ENCODE peak calls at places on chromosomes 16 and 17, in ten cellular contexts. W is germinal center, U is H9, S is left colon, G is keratinocyte, O is Ammon's horn, Z is EH, I is NCI-H187 treated with DMSO at 0.1 percent for 48 hours, M is AG08395, V is adrenal gland. K is an unnamed sample.

GRCh38 chr16:3474136-3474779 is 21.0 kb downstream of the C16orf90 start:
- DNase-seq in W (no peak), U (no peak), S (no peak), G (no peak), O (no peak), Z (no peak), I (no peak), M (no peak), V (peak), K (no peak)

GRCh38 chr17:55023626-55024025 is 55.1 kb downstream of the STXBP4 start:
- DNase-seq in W (no peak), U (no peak), S (no peak), G (no peak), O (no peak), Z (peak), I (no peak), M (no peak), V (no peak), K (no peak)

GRCh38 chr16:28846933-28847273 is 755 bp upstream of the TUFM start:
- DNase-seq in W (no peak), U (no peak), S (no peak), G (no peak), O (peak), Z (peak), I (no peak), M (peak), V (no peak), K (peak)

GRCh38 chr17:4485676-4486646 is 12.7 kb upstream of the SPNS2 start:
- DNase-seq in W (peak), U (no peak), S (peak), G (no peak), O (no peak), Z (no peak), I (no peak), M (no peak), V (no peak), K (no peak)

GRCh38 chr17:82737981-82738877 is 2.8 kb downstream of the FN3K start:
- DNase-seq in W (no peak), U (no peak), S (no peak), G (no peak), O (peak), Z (no peak), I (no peak), M (no peak), V (peak), K (no peak)

GRCh38 chr16:87855852-87856715 is 13.2 kb downstream of the SLC7A5 start:
- DNase-seq in W (peak), U (no peak), S (peak), G (no peak), O (peak), Z (peak), I (no peak), M (no peak), V (peak), K (peak)

GRCh38 chr16:1158456-1159324 is 5.8 kb downstream of the CACNA1H start:
- DNase-seq in W (no peak), U (no peak), S (peak), G (no peak), O (no peak), Z (no peak), I (no peak), M (no peak), V (peak), K (no peak)

GRCh38 chr17:55133583-55133982 is 131.2 kb upstream of the HLF start:
- DNase-seq in W (no peak), U (no peak), S (no peak), G (no peak), O (no peak), Z (no peak), I (no peak), M (no peak), V (no peak), K (no peak)

GRCh38 chr16:56298948-56299602 is 107.8 kb downstream of the GNAO1 start:
- DNase-seq in W (no peak), U (no peak), S (peak), G (no peak), O (peak), Z (no peak), I (no peak), M (no peak), V (no peak), K (no peak)

GRCh38 chr16:53282975-53283946 is 151.0 kb upstream of the RBL2 start:
- DNase-seq in W (peak), U (no peak), S (no peak), G (no peak), O (peak), Z (peak), I (no peak), M (peak), V (no peak), K (peak)

GRCh38 chr17:49963626-49964538 is 5.1 kb upstream of the DLX4 start:
- DNase-seq in W (no peak), U (peak), S (no peak), G (no peak), O (no peak), Z (no peak), I (no peak), M (no peak), V (no peak), K (no peak)

GRCh38 chr16:31453255-31454204 is 5.8 kb upstream of the ARMC5 start:
- DNase-seq in W (no peak), U (peak), S (peak), G (no peak), O (no peak), Z (peak), I (no peak), M (no peak), V (peak), K (no peak)

GRCh38 chr16:74592847-74593246 is 14.1 kb downstream of the GLG1 start:
- DNase-seq in W (no peak), U (no peak), S (no peak), G (no peak), O (no peak), Z (no peak), I (no peak), M (no peak), V (no peak), K (no peak)

GRCh38 chr16:76081936-76082335 is 195.3 kb upstream of the CNTNAP4 start:
- DNase-seq in W (no peak), U (no peak), S (no peak), G (no peak), O (peak), Z (no peak), I (peak), M (no peak), V (no peak), K (no peak)

GRCh38 chr16:80231888-80232287 is 308.9 kb upstream of the DYNLRB2 start:
- DNase-seq in W (peak), U (no peak), S (no peak), G (peak), O (no peak), Z (peak), I (no peak), M (peak), V (no peak), K (no peak)

GRCh38 chr17:30379303-30380105 is 777 bp downstream of the CPD start:
- DNase-seq in W (peak), U (peak), S (peak), G (no peak), O (peak), Z (peak), I (no peak), M (no peak), V (no peak), K (peak)

GRCh38 chr17:28405632-28406477 is at the start of gene SLC46A1:
- DNase-seq in W (peak), U (peak), S (peak), G (no peak), O (peak), Z (peak), I (peak), M (peak), V (peak), K (peak)

GRCh38 chr17:31095239-31096105 is 695 bp downstream of the NF1 start:
- DNase-seq in W (peak), U (peak), S (peak), G (peak), O (peak), Z (peak), I (no peak), M (peak), V (peak), K (peak)

GRCh38 chr16:1095450-1096163 is 437 bp downstream of the C1QTNF8 start:
- DNase-seq in W (no peak), U (no peak), S (no peak), G (no peak), O (no peak), Z (no peak), I (no peak), M (no peak), V (no peak), K (no peak)

GRCh38 chr17:46841561-46842379 is 9.6 kb upstream of the WNT9B start:
- DNase-seq in W (peak), U (peak), S (peak), G (no peak), O (no peak), Z (no peak), I (no peak), M (peak), V (no peak), K (no peak)

GRCh38 chr17:9677411-9677810 is 32.1 kb downstream of the USP43 start:
- DNase-seq in W (no peak), U (no peak), S (no peak), G (peak), O (no peak), Z (no peak), I (no peak), M (no peak), V (no peak), K (no peak)

GRCh38 chr17:10649031-10649430 is 8.1 kb downstream of the MYH3 start:
- DNase-seq in W (no peak), U (no peak), S (no peak), G (no peak), O (no peak), Z (peak), I (no peak), M (no peak), V (no peak), K (no peak)

GRCh38 chr17:7403043-7403901 is 625 bp downstream of the TMEM256 start:
- DNase-seq in W (peak), U (no peak), S (peak), G (no peak), O (no peak), Z (no peak), I (no peak), M (peak), V (no peak), K (peak)

GRCh38 chr16:86459266-86459665 is 51.1 kb upstream of the FOXF1 start:
- DNase-seq in W (no peak), U (no peak), S (no peak), G (no peak), O (no peak), Z (no peak), I (no peak), M (no peak), V (no peak), K (no peak)

GRCh38 chr16:30183961-30184429 is 593 bp downstream of the CORO1A start:
- DNase-seq in W (peak), U (no peak), S (peak), G (no peak), O (peak), Z (no peak), I (no peak), M (no peak), V (peak), K (peak)

GRCh38 chr17:17379197-17379991 is 76.2 kb downstream of the NT5M start:
- DNase-seq in W (no peak), U (no peak), S (no peak), G (no peak), O (peak), Z (no peak), I (no peak), M (no peak), V (no peak), K (no peak)

GRCh38 chr17:83200231-83200699 is 120.9 kb downstream of the METRNL start:
- DNase-seq in W (no peak), U (no peak), S (peak), G (no peak), O (peak), Z (peak), I (no peak), M (no peak), V (peak), K (no peak)

GRCh38 chr17:82645516-82645915 is 2.7 kb downstream of the WDR45B start:
- DNase-seq in W (no peak), U (no peak), S (no peak), G (no peak), O (no peak), Z (peak), I (no peak), M (no peak), V (no peak), K (no peak)

GRCh38 chr17:80673152-80673920 is 128.7 kb downstream of the RPTOR start:
- DNase-seq in W (no peak), U (no peak), S (no peak), G (no peak), O (no peak), Z (peak), I (peak), M (no peak), V (no peak), K (peak)

GRCh38 chr17:40304464-40304863 is 4.5 kb upstream of the RARA start:
- DNase-seq in W (no peak), U (no peak), S (no peak), G (no peak), O (no peak), Z (peak), I (no peak), M (peak), V (no peak), K (no peak)

GRCh38 chr16:81723098-81723723 is 55.9 kb upstream of the PLCG2 start:
- DNase-seq in W (peak), U (no peak), S (no peak), G (no peak), O (peak), Z (peak), I (peak), M (peak), V (peak), K (peak)

GRCh38 chr17:80362428-80363119 is 52.4 kb upstream of the ENDOV start:
- DNase-seq in W (no peak), U (no peak), S (no peak), G (no peak), O (no peak), Z (peak), I (no peak), M (no peak), V (peak), K (no peak)

GRCh38 chr16:52805559-52806168 is 247.0 kb downstream of the CHD9NB start:
- DNase-seq in W (no peak), U (no peak), S (no peak), G (no peak), O (no peak), Z (no peak), I (no peak), M (no peak), V (no peak), K (no peak)